ENCODE peak calls at places on chromosomes 13 and 19, in six cellular contexts. One of them, this sample, is unnamed.

GRCh38 chr19:44738161-44738535 is 10.4 kb upstream of the BCL3 start:
- DNase-seq in A673: no peak
- DNase-seq in substantia nigra: no peak
- DNase-seq in GM23248: no peak
- DNase-seq in nucleus accumbens: no peak
- DNase-seq in stimulated activated CD8-positive, alpha-beta memory T cell treated with anti-CD3 and anti-CD28 coated beads, Interleukin-2, amount 100 ng/mL, for 48 hours: no peak
- DNase-seq in this sample: no peak

GRCh38 chr19:57267294-57267693 is 13.0 kb upstream of the ZNF460 start:
- DNase-seq in A673: no peak
- DNase-seq in substantia nigra: no peak
- DNase-seq in GM23248: no peak
- DNase-seq in nucleus accumbens: no peak
- DNase-seq in stimulated activated CD8-positive, alpha-beta memory T cell treated with anti-CD3 and anti-CD28 coated beads, Interleukin-2, amount 100 ng/mL, for 48 hours: no peak
- DNase-seq in this sample: no peak

GRCh38 chr13:94464771-94465170 is 14.7 kb downstream of the DCT start:
- DNase-seq in A673: no peak
- DNase-seq in substantia nigra: no peak
- DNase-seq in GM23248: peak
- DNase-seq in nucleus accumbens: no peak
- DNase-seq in stimulated activated CD8-positive, alpha-beta memory T cell treated with anti-CD3 and anti-CD28 coated beads, Interleukin-2, amount 100 ng/mL, for 48 hours: peak
- DNase-seq in this sample: no peak

GRCh38 chr13:60797112-60797511 is 400.1 kb downstream of the TDRD3 start:
- DNase-seq in A673: no peak
- DNase-seq in substantia nigra: no peak
- DNase-seq in GM23248: no peak
- DNase-seq in nucleus accumbens: no peak
- DNase-seq in stimulated activated CD8-positive, alpha-beta memory T cell treated with anti-CD3 and anti-CD28 coated beads, Interleukin-2, amount 100 ng/mL, for 48 hours: no peak
- DNase-seq in this sample: no peak

GRCh38 chr19:29737461-29738000 is 22.5 kb upstream of the C19orf12 start:
- DNase-seq in A673: no peak
- DNase-seq in substantia nigra: no peak
- DNase-seq in GM23248: no peak
- DNase-seq in nucleus accumbens: no peak
- DNase-seq in stimulated activated CD8-positive, alpha-beta memory T cell treated with anti-CD3 and anti-CD28 coated beads, Interleukin-2, amount 100 ng/mL, for 48 hours: no peak
- DNase-seq in this sample: no peak

GRCh38 chr19:17380426-17381138 is 3.4 kb upstream of the PLVAP start:
- DNase-seq in A673: no peak
- DNase-seq in substantia nigra: no peak
- DNase-seq in GM23248: no peak
- DNase-seq in nucleus accumbens: no peak
- DNase-seq in stimulated activated CD8-positive, alpha-beta memory T cell treated with anti-CD3 and anti-CD28 coated beads, Interleukin-2, amount 100 ng/mL, for 48 hours: no peak
- DNase-seq in this sample: no peak

GRCh38 chr19:34145741-34146202 is 26.5 kb upstream of the LSM14A start:
- DNase-seq in A673: peak
- DNase-seq in substantia nigra: no peak
- DNase-seq in GM23248: peak
- DNase-seq in nucleus accumbens: no peak
- DNase-seq in stimulated activated CD8-positive, alpha-beta memory T cell treated with anti-CD3 and anti-CD28 coated beads, Interleukin-2, amount 100 ng/mL, for 48 hours: peak
- DNase-seq in this sample: peak

GRCh38 chr19:48413879-48414623 is 20.6 kb downstream of the GRIN2D start:
- DNase-seq in A673: no peak
- DNase-seq in substantia nigra: no peak
- DNase-seq in GM23248: peak
- DNase-seq in nucleus accumbens: no peak
- DNase-seq in stimulated activated CD8-positive, alpha-beta memory T cell treated with anti-CD3 and anti-CD28 coated beads, Interleukin-2, amount 100 ng/mL, for 48 hours: no peak
- DNase-seq in this sample: no peak

GRCh38 chr13:53601181-53601580 is 572.6 kb downstream of the OLFM4 start:
- DNase-seq in A673: no peak
- DNase-seq in substantia nigra: no peak
- DNase-seq in GM23248: no peak
- DNase-seq in nucleus accumbens: no peak
- DNase-seq in stimulated activated CD8-positive, alpha-beta memory T cell treated with anti-CD3 and anti-CD28 coated beads, Interleukin-2, amount 100 ng/mL, for 48 hours: no peak
- DNase-seq in this sample: no peak

GRCh38 chr19:50952890-50953289 is at the start of gene KLK5:
- DNase-seq in A673: no peak
- DNase-seq in substantia nigra: no peak
- DNase-seq in GM23248: peak
- DNase-seq in nucleus accumbens: no peak
- DNase-seq in stimulated activated CD8-positive, alpha-beta memory T cell treated with anti-CD3 and anti-CD28 coated beads, Interleukin-2, amount 100 ng/mL, for 48 hours: no peak
- DNase-seq in this sample: no peak

GRCh38 chr19:15404097-15404779 is 14.6 kb downstream of the AKAP8L start:
- DNase-seq in A673: no peak
- DNase-seq in substantia nigra: no peak
- DNase-seq in GM23248: no peak
- DNase-seq in nucleus accumbens: no peak
- DNase-seq in stimulated activated CD8-positive, alpha-beta memory T cell treated with anti-CD3 and anti-CD28 coated beads, Interleukin-2, amount 100 ng/mL, for 48 hours: no peak
- DNase-seq in this sample: no peak

GRCh38 chr13:44051923-44052322 is 172.2 kb downstream of the LACC1 start:
- DNase-seq in A673: no peak
- DNase-seq in substantia nigra: no peak
- DNase-seq in GM23248: peak
- DNase-seq in nucleus accumbens: no peak
- DNase-seq in stimulated activated CD8-positive, alpha-beta memory T cell treated with anti-CD3 and anti-CD28 coated beads, Interleukin-2, amount 100 ng/mL, for 48 hours: no peak
- DNase-seq in this sample: peak

GRCh38 chr13:107203146-107203847 is 635.4 kb upstream of the ARGLU1 start:
- DNase-seq in A673: peak
- DNase-seq in substantia nigra: no peak
- DNase-seq in GM23248: peak
- DNase-seq in nucleus accumbens: no peak
- DNase-seq in stimulated activated CD8-positive, alpha-beta memory T cell treated with anti-CD3 and anti-CD28 coated beads, Interleukin-2, amount 100 ng/mL, for 48 hours: no peak
- DNase-seq in this sample: peak

GRCh38 chr13:45718063-45718462 is 15.9 kb downstream of the CBY2 start:
- DNase-seq in A673: peak
- DNase-seq in substantia nigra: no peak
- DNase-seq in GM23248: peak
- DNase-seq in nucleus accumbens: no peak
- DNase-seq in stimulated activated CD8-positive, alpha-beta memory T cell treated with anti-CD3 and anti-CD28 coated beads, Interleukin-2, amount 100 ng/mL, for 48 hours: no peak
- DNase-seq in this sample: no peak

GRCh38 chr19:12939908-12940533 is 1.6 kb downstream of the CALR start:
- DNase-seq in A673: no peak
- DNase-seq in substantia nigra: no peak
- DNase-seq in GM23248: peak
- DNase-seq in nucleus accumbens: no peak
- DNase-seq in stimulated activated CD8-positive, alpha-beta memory T cell treated with anti-CD3 and anti-CD28 coated beads, Interleukin-2, amount 100 ng/mL, for 48 hours: no peak
- DNase-seq in this sample: no peak

GRCh38 chr13:110756268-110756667 is 42.8 kb downstream of the ING1 start:
- DNase-seq in A673: no peak
- DNase-seq in substantia nigra: no peak
- DNase-seq in GM23248: peak
- DNase-seq in nucleus accumbens: no peak
- DNase-seq in stimulated activated CD8-positive, alpha-beta memory T cell treated with anti-CD3 and anti-CD28 coated beads, Interleukin-2, amount 100 ng/mL, for 48 hours: no peak
- DNase-seq in this sample: peak

GRCh38 chr19:11195169-11195568 is 2.2 kb downstream of the KANK2 start:
- DNase-seq in A673: no peak
- DNase-seq in substantia nigra: no peak
- DNase-seq in GM23248: peak
- DNase-seq in nucleus accumbens: no peak
- DNase-seq in stimulated activated CD8-positive, alpha-beta memory T cell treated with anti-CD3 and anti-CD28 coated beads, Interleukin-2, amount 100 ng/mL, for 48 hours: no peak
- DNase-seq in this sample: no peak

GRCh38 chr19:19538767-19539166 is 702 bp downstream of the CILP2 start:
- DNase-seq in A673: no peak
- DNase-seq in substantia nigra: no peak
- DNase-seq in GM23248: peak
- DNase-seq in nucleus accumbens: no peak
- DNase-seq in stimulated activated CD8-positive, alpha-beta memory T cell treated with anti-CD3 and anti-CD28 coated beads, Interleukin-2, amount 100 ng/mL, for 48 hours: no peak
- DNase-seq in this sample: no peak

GRCh38 chr13:49443689-49444516 is at the start of the genes CAB39L and SETDB2:
- DNase-seq in A673: peak
- DNase-seq in substantia nigra: peak
- DNase-seq in GM23248: peak
- DNase-seq in nucleus accumbens: peak
- DNase-seq in stimulated activated CD8-positive, alpha-beta memory T cell treated with anti-CD3 and anti-CD28 coated beads, Interleukin-2, amount 100 ng/mL, for 48 hours: peak
- DNase-seq in this sample: peak

GRCh38 chr19:18093439-18094161 is 4.0 kb upstream of the MAST3 start:
- DNase-seq in A673: peak
- DNase-seq in substantia nigra: no peak
- DNase-seq in GM23248: peak
- DNase-seq in nucleus accumbens: no peak
- DNase-seq in stimulated activated CD8-positive, alpha-beta memory T cell treated with anti-CD3 and anti-CD28 coated beads, Interleukin-2, amount 100 ng/mL, for 48 hours: no peak
- DNase-seq in this sample: peak

GRCh38 chr19:49808762-49809154 is 4.3 kb downstream of the FUZ start:
- DNase-seq in A673: peak
- DNase-seq in substantia nigra: peak
- DNase-seq in GM23248: peak
- DNase-seq in nucleus accumbens: peak
- DNase-seq in stimulated activated CD8-positive, alpha-beta memory T cell treated with anti-CD3 and anti-CD28 coated beads, Interleukin-2, amount 100 ng/mL, for 48 hours: peak
- DNase-seq in this sample: peak